ENCODE peak calls at places on chromosome 5, in seven cellular contexts. N is ovary, A is psoas muscle, M is thoracic aorta, F is esophagus muscularis mucosa, K is lower lobe of right lung, T is neuronal stem cell. B is an unnamed sample.
A peak's percentile ranks its signal among the peaks of the same experiment; 100 is the strongest.

GRCh38 chr5:104170906-104171305 is 608.3 kb upstream of the NUDT12 start:
- DNase-seq in N (no peak), A (no peak), M (no peak), F (no peak), K (no peak), T (no peak), B (no peak)

GRCh38 chr5:79845448-79846197 is 145.4 kb downstream of the MTX3 start:
- DNase-seq in N (no peak), A (no peak), M (no peak), F (peak; percentile 88), K (no peak), T (no peak), B (no peak)

GRCh38 chr5:473344-474192 is 30.6 kb downstream of the EXOC3 start:
- DNase-seq in N (peak; percentile 46), A (peak; percentile 68), M (no peak), F (no peak), K (peak; percentile 61), T (peak; percentile 51), B (peak; percentile 28)

GRCh38 chr5:881551-881935 is 11.1 kb downstream of the BRD9 start:
- DNase-seq in N (no peak), A (no peak), M (no peak), F (no peak), K (no peak), T (no peak), B (no peak)

GRCh38 chr5:31854625-31855526 is 215.9 kb downstream of the PDZD2 start:
- DNase-seq in N (peak; percentile 59), A (peak; percentile 54), M (no peak), F (no peak), K (peak; percentile 69), T (peak; percentile 69), B (peak; percentile 55)

GRCh38 chr5:74865293-74865798 is 841 bp downstream of the FAM169A start:
- DNase-seq in N (no peak), A (no peak), M (no peak), F (no peak), K (no peak), T (no peak), B (no peak)

GRCh38 chr5:140978260-140978659 is 12.0 kb downstream of the PCDHAC2 start:
- DNase-seq in N (no peak), A (no peak), M (no peak), F (no peak), K (peak; percentile 46), T (no peak), B (no peak)

GRCh38 chr5:35971878-35972210 is 19.3 kb downstream of the UGT3A1 start:
- DNase-seq in N (no peak), A (no peak), M (no peak), F (no peak), K (no peak), T (no peak), B (no peak)

GRCh38 chr5:143311955-143312354 is 91.5 kb downstream of the NR3C1 start:
- DNase-seq in N (no peak), A (no peak), M (no peak), F (no peak), K (no peak), T (no peak), B (no peak)

GRCh38 chr5:111278824-111279504 is 54.8 kb downstream of the CAMK4 start:
- DNase-seq in N (no peak), A (peak; percentile 60), M (no peak), F (no peak), K (peak; percentile 71), T (peak; percentile 63), B (peak; percentile 34)

GRCh38 chr5:29504411-29504810 is 1689.1 kb upstream of the CDH6 start:
- DNase-seq in N (no peak), A (no peak), M (no peak), F (no peak), K (no peak), T (no peak), B (no peak)

GRCh38 chr5:111511174-111512025 is 935 bp downstream of the STARD4 start:
- DNase-seq in N (no peak), A (no peak), M (no peak), F (no peak), K (no peak), T (no peak), B (peak; percentile 22)

GRCh38 chr5:82151622-82152021 is 126.5 kb downstream of the RPS23 start:
- DNase-seq in N (no peak), A (no peak), M (no peak), F (no peak), K (no peak), T (no peak), B (no peak)

GRCh38 chr5:156367602-156368001 is 40.6 kb downstream of the SGCD start:
- DNase-seq in N (no peak), A (peak; percentile 69), M (no peak), F (no peak), K (no peak), T (no peak), B (no peak)

GRCh38 chr5:34843482-34843881 is 4.5 kb downstream of the TTC23L start:
- DNase-seq in N (no peak), A (no peak), M (no peak), F (no peak), K (no peak), T (no peak), B (no peak)

GRCh38 chr5:142409253-142409594 is 84.4 kb upstream of the SPRY4 start:
- DNase-seq in N (no peak), A (no peak), M (no peak), F (no peak), K (no peak), T (no peak), B (no peak)

DNA sequence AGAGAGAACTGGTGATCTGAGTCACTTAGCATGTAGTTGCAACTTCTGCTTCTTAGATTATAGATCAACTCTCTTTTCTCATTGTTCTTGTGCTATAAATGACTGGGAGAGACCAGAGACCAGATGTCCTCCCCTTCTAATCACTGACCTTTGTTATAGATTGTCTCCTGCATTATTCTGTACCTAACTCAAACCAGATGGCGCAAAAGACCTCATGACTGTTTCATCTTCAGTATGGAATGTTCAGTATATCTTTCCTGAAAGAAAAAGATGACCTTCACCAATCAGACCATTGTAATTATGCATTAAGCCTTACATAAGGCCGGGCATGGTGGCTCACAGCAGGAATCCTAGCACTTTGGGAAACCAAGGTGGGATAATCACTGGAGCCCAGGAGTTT is 30.5 kb upstream of the ADAM19 start:
- DNase-seq in N (no peak), A (no peak), M (no peak), F (no peak), K (no peak), T (no peak), B (no peak)
- H3K4me1 ChIP-seq in N (no peaks in the 10 kb centered on the region), A (no peaks in the 10 kb centered on the region), M (peaks cover 18% of the 10 kb centered on the region), F (no peaks in the 10 kb centered on the region), K (no peaks in the 10 kb centered on the region), T (no peaks in the 10 kb centered on the region), B (no peaks in the 10 kb centered on the region)

DNA sequence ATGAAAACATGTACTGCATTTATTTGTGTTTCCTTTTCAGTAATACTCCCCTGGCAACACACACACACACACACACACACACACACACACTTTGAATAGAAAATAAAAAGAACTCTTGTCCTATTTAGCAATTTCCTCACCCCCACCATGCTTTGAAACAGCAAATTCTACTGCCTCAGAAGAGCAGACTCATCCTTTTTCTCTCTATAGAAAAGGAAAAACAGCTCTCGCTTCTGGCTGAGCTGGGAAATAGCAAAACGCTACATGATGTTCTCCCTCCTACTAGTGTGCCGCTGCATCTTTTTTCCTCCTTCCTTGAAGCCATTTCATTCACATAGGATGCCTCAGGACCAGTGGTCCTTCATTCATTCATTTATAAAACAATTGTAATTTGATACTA is 453.6 kb downstream of the CSNK1G3 start:
- DNase-seq in N (no peak), A (no peak), M (no peak), F (no peak), K (no peak), T (no peak), B (no peak)
- H3K9me3 ChIP-seq in N (no peaks in the 10 kb centered on the region), A (no peaks in the 10 kb centered on the region), M (no peaks in the 10 kb centered on the region), F (no peaks in the 10 kb centered on the region), K (no peaks in the 10 kb centered on the region), T (no peaks in the 10 kb centered on the region), B (no peaks in the 10 kb centered on the region)

DNA sequence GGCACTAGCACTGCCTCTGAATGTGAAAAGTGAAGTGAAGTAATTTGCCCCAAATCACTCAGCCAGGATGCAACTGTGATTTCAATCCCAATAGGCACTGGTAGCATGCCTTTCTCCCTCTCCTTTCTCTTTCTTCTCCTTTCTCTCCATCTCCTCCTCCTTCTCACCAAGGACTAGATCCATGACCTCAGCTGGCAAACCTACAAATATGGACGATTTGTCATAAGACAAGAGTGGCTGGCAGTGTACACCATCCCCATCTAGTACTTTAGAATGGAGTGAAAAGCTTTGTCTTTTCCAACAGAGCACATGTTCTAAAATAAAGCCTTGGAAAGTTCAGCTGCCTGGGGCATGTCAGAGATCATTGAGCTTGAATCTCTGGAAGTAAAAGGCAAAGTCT is 574.7 kb upstream of the CLINT1 start:
- DNase-seq in N (no peak), A (no peak), M (no peak), F (peak; percentile 85), K (no peak), T (no peak), B (no peak)
- H3K27ac ChIP-seq in N (no peak overlapping the region), A (no peak overlapping the region), M (no peak overlapping the region), F (no peak overlapping the region), K (no peak overlapping the region), T (no peak overlapping the region), B (no peak overlapping the region)

GRCh38 chr5:181168595-181169118 is 21.3 kb downstream of the OR2V2 start:
- DNase-seq in N (no peak), A (no peak), M (no peak), F (no peak), K (no peak), T (no peak), B (no peak)
- H3K4me1 ChIP-seq in N (no peaks in the 10 kb centered on the region), A (no peaks in the 10 kb centered on the region), M (peaks cover 12% of the 10 kb centered on the region), F (peaks cover 21% of the 10 kb centered on the region), K (peaks cover 22% of the 10 kb centered on the region), T (peaks cover 10% of the 10 kb centered on the region), B (peaks cover 2% of the 10 kb centered on the region)

GRCh38 chr5:14242447-14242846 is 99.3 kb downstream of the TRIO start:
- DNase-seq in N (no peak), A (no peak), M (no peak), F (peak; percentile 57), K (no peak), T (no peak), B (no peak)
- H3K9me3 ChIP-seq in N (no peaks in the 10 kb centered on the region), A (no peaks in the 10 kb centered on the region), M (no peaks in the 10 kb centered on the region), F (no peaks in the 10 kb centered on the region), K (no peaks in the 10 kb centered on the region), T (no peaks in the 10 kb centered on the region), B (peaks cover 3% of the 10 kb centered on the region)

DNA sequence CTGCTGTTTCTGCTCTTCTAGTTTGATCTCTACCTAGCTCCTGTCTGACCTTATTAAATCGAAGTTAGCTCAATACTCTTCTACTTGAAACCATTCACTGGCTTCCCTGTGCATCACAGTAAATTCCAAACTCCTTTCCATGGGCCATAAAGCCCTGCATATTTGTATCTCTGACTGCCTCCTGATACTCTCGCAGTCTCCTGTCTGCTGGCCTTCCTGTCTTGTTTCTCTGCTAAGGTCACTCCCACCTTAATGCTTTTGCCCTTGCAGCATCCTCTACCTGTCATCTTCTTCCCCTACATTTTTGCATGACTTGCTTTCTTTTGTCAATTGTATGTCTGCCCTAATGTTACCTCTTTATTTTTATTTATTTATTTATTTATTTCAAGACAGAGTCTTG is 44.8 kb downstream of the SNCAIP start:
- DNase-seq in N (no peak), A (no peak), M (no peak), F (no peak), K (no peak), T (no peak), B (no peak)
- H3K27ac ChIP-seq in N (no peak overlapping the region), A (no peak overlapping the region), M (no peak overlapping the region), F (no peak overlapping the region), K (no peak overlapping the region), T (no peak overlapping the region), B (no peak overlapping the region)